ENCODE peak calls at places on chromosomes 11 and 22, in six cellular contexts. H is astrocyte of the cerebellum; P is AG09309; I is WTC11; W is heart right ventricle; U is CD4-positive, alpha-beta T cell. K is an unnamed sample.

GRCh38 chr11:100816823-100817222 is 129.7 kb downstream of the ARHGAP42 start:
- DNase-seq in U (no peak), I (no peak), P (no peak), H (no peak), W (no peak), K (no peak)

GRCh38 chr11:128519353-128519752 is 68.0 kb downstream of the ETS1 start:
- DNase-seq in W (no peak), P (no peak), U (no peak), H (no peak), I (no peak), K (no peak)

GRCh38 chr11:14852571-14853177 is 39.4 kb downstream of the CYP2R1 start:
- DNase-seq in I (no peak), U (no peak), W (no peak), H (no peak), P (no peak), K (no peak)

GRCh38 chr22:22546490-22546889 is 12.6 kb downstream of the PRAME start:
- DNase-seq in U (no peak), W (no peak), I (no peak), P (no peak), H (no peak), K (no peak)

GRCh38 chr11:47351159-47352126 is 1.1 kb downstream of the MYBPC3 start:
- DNase-seq in U (no peak), W (peak; percentile 77), H (no peak), I (no peak), P (no peak), K (no peak)

GRCh38 chr22:17570851-17571631 is 7.7 kb downstream of the SLC25A18 start:
- DNase-seq in P (no peak), I (no peak), W (peak; percentile 87), U (no peak), H (peak; percentile 64), K (peak; percentile 69)

GRCh38 chr11:46252373-46252914 is 25.0 kb upstream of the CREB3L1 start:
- DNase-seq in I (no peak), W (no peak), P (no peak), H (no peak), U (no peak), K (no peak)

GRCh38 chr11:13105237-13105844 is 96.2 kb downstream of the RASSF10 start:
- DNase-seq in W (peak; percentile 23), H (no peak), I (no peak), P (no peak), U (no peak), K (no peak)

GRCh38 chr11:110317516-110317932 is 21.1 kb upstream of the RDX start:
- DNase-seq in I (no peak), W (no peak), P (no peak), H (no peak), U (no peak), K (no peak)

GRCh38 chr11:109668973-109669634 is 247.1 kb downstream of the C11orf87 start:
- DNase-seq in H (no peak), W (no peak), I (no peak), P (peak; percentile 13), U (no peak), K (no peak)

GRCh38 chr22:19896665-19897355 is 42.1 kb upstream of the GNB1L start:
- DNase-seq in I (no peak), U (peak; percentile 44), W (no peak), H (no peak), P (no peak), K (no peak)

GRCh38 chr11:15374418-15374817 is 259.7 kb downstream of the INSC start:
- DNase-seq in U (no peak), H (no peak), P (no peak), I (no peak), W (no peak), K (no peak)

GRCh38 chr11:17989306-17989705 is 23.5 kb downstream of the SERGEF start:
- DNase-seq in U (no peak), P (no peak), H (no peak), I (no peak), W (no peak), K (no peak)

GRCh38 chr11:4886186-4886585 is 4.5 kb downstream of the OR51T1 start:
- DNase-seq in I (no peak), P (no peak), H (no peak), U (no peak), W (no peak), K (no peak)

GRCh38 chr22:31561238-31561887 is 65.0 kb downstream of the SFI1 start:
- DNase-seq in W (peak; percentile 62), P (no peak), H (peak; percentile 56), I (peak; percentile 91), U (peak; percentile 37), K (peak; percentile 72)

GRCh38 chr22:19710020-19710768 is 4.1 kb upstream of the SEPTIN5 start:
- DNase-seq in U (no peak), W (no peak), I (no peak), P (no peak), H (no peak), K (peak; percentile 15)

GRCh38 chr22:25282671-25283561 is 63.5 kb downstream of the CRYBB2 start:
- DNase-seq in H (no peak), W (no peak), U (no peak), P (no peak), I (peak; percentile 30), K (no peak)

GRCh38 chr22:32327596-32328171 is 30.0 kb upstream of the RFPL3 start:
- DNase-seq in W (no peak), P (no peak), U (no peak), I (no peak), H (no peak), K (no peak)

DNA sequence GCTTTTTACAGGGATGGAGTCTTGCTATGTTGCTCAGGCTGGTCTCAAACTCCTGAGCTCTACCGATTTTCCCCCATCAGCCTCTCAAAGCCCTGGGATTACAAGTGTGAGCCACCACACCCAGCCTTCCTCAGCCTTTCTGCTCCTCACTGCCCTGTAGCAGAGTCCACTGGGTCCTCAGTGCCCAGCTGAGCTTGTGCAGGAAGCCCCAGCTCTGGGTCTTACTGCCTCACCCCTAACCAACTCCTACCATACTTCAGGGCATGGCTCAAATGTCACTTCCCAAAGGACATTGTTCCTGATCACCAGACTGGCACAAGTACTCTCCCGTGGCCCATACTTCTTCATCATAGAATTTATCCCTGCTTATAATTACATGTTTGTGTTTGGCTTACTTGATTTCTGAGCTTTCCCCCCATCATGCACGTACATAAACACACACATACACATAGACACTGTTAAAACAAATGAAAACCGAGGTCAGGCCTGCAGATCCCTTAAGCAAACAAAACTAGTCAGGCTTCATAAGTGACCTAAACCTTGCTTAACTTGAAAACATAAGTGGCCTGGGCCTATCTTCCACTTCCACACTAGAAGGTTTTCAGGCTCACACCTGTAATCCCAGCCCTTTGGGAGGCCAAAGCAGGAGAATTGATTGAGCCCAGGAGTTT is 14.0 kb upstream of the SLC43A3 start:
- DNase-seq in U (no peak), W (no peak), I (no peak), P (no peak), H (no peak), K (no peak)
- TF ChIP-seq CTCF in U (no peak), W (no peak), I (no peak), P (no peak), H (no peak), K (no peak)

GRCh38 chr11:73402834-73403185 is 26.6 kb downstream of the RELT start:
- DNase-seq in I (no peak), W (no peak), H (no peak), U (no peak), P (no peak), K (no peak)
- TF ChIP-seq CTCF in I (no peak), W (no peak), H (no peak), U (peak; percentile 9), P (peak; percentile 41), K (no peak)

GRCh38 chr22:45398214-45398613 is 15.2 kb downstream of the SMC1B start:
- DNase-seq in H (no peak), P (no peak), I (no peak), U (no peak), W (no peak), K (no peak)

GRCh38 chr22:45402466-45402865 is 10.9 kb downstream of the SMC1B start:
- DNase-seq in H (no peak), I (no peak), U (no peak), W (no peak), P (no peak), K (no peak)

GRCh38 chr22:45400046-45400445 is 13.4 kb downstream of the SMC1B start:
- DNase-seq in U (no peak), H (no peak), I (no peak), P (no peak), W (no peak), K (no peak)

DNA sequence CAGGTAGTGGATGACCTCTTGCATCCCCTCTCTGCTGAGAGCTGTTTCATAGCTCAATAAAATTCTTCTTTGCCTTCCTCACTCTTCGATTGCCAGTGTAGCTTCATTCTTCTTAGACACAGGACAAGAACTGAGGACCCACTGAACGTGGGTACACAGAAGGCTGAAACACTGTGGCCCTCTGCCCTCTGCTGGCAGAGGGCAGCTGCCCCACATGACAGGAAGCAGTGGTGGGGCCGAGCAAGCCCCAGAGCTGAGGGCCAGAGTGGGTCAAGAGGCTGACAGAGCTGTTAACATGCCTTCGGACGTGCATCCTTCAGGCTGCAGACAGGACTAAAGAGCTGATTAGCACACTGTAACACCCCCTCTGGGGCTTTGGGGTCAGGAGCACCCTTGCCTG is 15.6 kb downstream of the SMC1B start:
- DNase-seq in W (no peak), U (no peak), I (no peak), H (no peak), P (no peak), K (no peak)
- TF ChIP-seq CTCF in W (no peak), U (no peak), I (no peak), H (no peak), P (no peak), K (no peak)

GRCh38 chr11:76237914-76238313 is 31.6 kb upstream of the WNT11 start:
- DNase-seq in U (no peak), W (no peak), H (no peak), I (no peak), P (no peak), K (no peak)
- TF ChIP-seq CTCF in U (no peak), W (no peak), H (no peak), I (no peak), P (no peak), K (no peak)

GRCh38 chr11:64090811-64091516 is 55.2 kb downstream of the FLRT1 start:
- DNase-seq in U (no peak), P (no peak), I (peak; percentile 47), H (no peak), W (no peak), K (no peak)
- TF ChIP-seq CTCF in U (no peak), P (no peak), I (no peak), H (no peak), W (no peak), K (no peak)

GRCh38 chr11:104879514-104880190 is 18.6 kb downstream of the CASP12 start:
- DNase-seq in H (no peak), W (no peak), P (no peak), I (no peak), U (no peak), K (no peak)
- TF ChIP-seq CTCF in H (no peak), W (no peak), P (no peak), I (no peak), U (no peak), K (no peak)